ENCODE peak calls at places on chromosomes 6 and 20, in nine cellular contexts. C is WTC11; Z is breast epithelium; J is AG08396; Q is GDM1; Y is NCI-H187 treated with DMSO at 0.1 percent for 48 hours; H is GM13976; W is CD4-positive, alpha-beta memory T cell; F is iPS-NIHi11. A is an unnamed sample.

GRCh38 chr20:35611482-35611881 is 4.1 kb upstream of the SPAG4 start:
- DNase-seq in W (no peak), Z (no peak), Y (no peak), Q (no peak), H (peak; percentile 83), C (no peak), J (no peak), F (no peak), A (no peak)

GRCh38 chr6:1606533-1607235 is 3.0 kb upstream of the FOXC1 start:
- DNase-seq in C (peak; percentile 75), Q (no peak), F (peak; percentile 55), Y (no peak), W (no peak), J (no peak), Z (no peak), H (no peak), A (no peak)

GRCh38 chr6:105740946-105741605 is 338.2 kb upstream of the PREP start:
- DNase-seq in Q (no peak), C (no peak), J (no peak), F (no peak), Z (no peak), H (no peak), Y (no peak), W (no peak), A (no peak)

GRCh38 chr6:114008331-114008730 is 37.4 kb upstream of the HDAC2 start:
- DNase-seq in W (no peak), Y (no peak), J (no peak), Q (no peak), C (no peak), F (no peak), Z (no peak), H (no peak), A (no peak)

GRCh38 chr6:20564269-20564668 is 30.0 kb downstream of the CDKAL1 start:
- DNase-seq in C (no peak), H (peak; percentile 36), W (peak; percentile 25), Y (no peak), J (peak; percentile 9), F (no peak), Z (no peak), Q (no peak), A (peak; percentile 11)

GRCh38 chr20:49323622-49324238 is 45.9 kb upstream of the ZNFX1 start:
- DNase-seq in W (peak; percentile 60), J (peak; percentile 76), Q (peak; percentile 85), Z (no peak), F (no peak), H (peak; percentile 47), C (no peak), Y (no peak), A (no peak)

GRCh38 chr6:301526-301925 is 9.2 kb downstream of the DUSP22 start:
- DNase-seq in W (no peak), Y (no peak), Q (no peak), H (no peak), F (no peak), J (no peak), C (no peak), Z (no peak), A (no peak)

GRCh38 chr20:50294164-50295088 is 103.8 kb downstream of the CEBPB start:
- DNase-seq in Q (no peak), C (no peak), Z (no peak), Y (no peak), J (no peak), F (peak; percentile 51), H (no peak), W (no peak), A (no peak)

GRCh38 chr6:165649152-165649551 is 13.9 kb downstream of the PDE10A start:
- DNase-seq in F (no peak), Y (no peak), W (no peak), J (no peak), Z (no peak), H (no peak), Q (no peak), C (no peak), A (no peak)

GRCh38 chr6:79946242-79946641 is 1.1 kb downstream of the ELOVL4 start:
- DNase-seq in Z (no peak), Y (no peak), C (peak; percentile 28), W (peak; percentile 43), J (peak; percentile 14), H (peak; percentile 26), F (peak; percentile 46), Q (no peak), A (no peak)

GRCh38 chr6:24444588-24444987 is 41.9 kb downstream of the MRS2 start:
- DNase-seq in Y (no peak), Q (no peak), C (no peak), W (no peak), J (no peak), F (no peak), H (no peak), Z (no peak), A (no peak)

GRCh38 chr6:168109171-168109570 is 30.2 kb upstream of the FRMD1 start:
- DNase-seq in Z (no peak), F (no peak), C (no peak), Y (peak; percentile 71), W (no peak), Q (no peak), H (no peak), J (no peak), A (no peak)

GRCh38 chr6:21785162-21785561 is 191.6 kb downstream of the SOX4 start:
- DNase-seq in W (no peak), H (no peak), J (no peak), F (no peak), Q (no peak), Z (no peak), C (no peak), Y (no peak), A (no peak)

GRCh38 chr20:21981179-21981578 is 275.7 kb downstream of the PAX1 start:
- DNase-seq in C (no peak), H (no peak), F (no peak), Y (no peak), Z (no peak), J (no peak), W (no peak), Q (no peak), A (no peak)

GRCh38 chr20:19137641-19138040 is 74.8 kb upstream of the SLC24A3 start:
- DNase-seq in C (no peak), Z (no peak), J (no peak), H (no peak), F (no peak), Q (no peak), Y (peak; percentile 35), W (no peak), A (no peak)

GRCh38 chr6:6900566-6901204 is 207.1 kb upstream of the RREB1 start:
- DNase-seq in J (no peak), W (no peak), H (no peak), Q (peak; percentile 24), F (no peak), C (no peak), Z (no peak), Y (no peak), A (no peak)

GRCh38 chr6:568085-568484 is 88.8 kb downstream of the HUS1B start:
- DNase-seq in H (no peak), Z (no peak), F (no peak), J (no peak), Y (no peak), Q (no peak), W (no peak), C (no peak), A (no peak)

GRCh38 chr6:110180228-110181008 is at the start of gene CDC40:
- DNase-seq in H (peak; percentile 61), Q (peak; percentile 57), Z (peak; percentile 28), F (peak; percentile 62), C (peak; percentile 48), J (peak; percentile 49), Y (no peak), W (no peak), A (no peak)

GRCh38 chr20:35558981-35559693 is 17.3 kb downstream of the ERGIC3 start:
- DNase-seq in Z (no peak), F (no peak), C (no peak), J (no peak), Q (no peak), H (no peak), Y (no peak), W (no peak), A (no peak)

GRCh38 chr6:131982740-131983259 is 31.6 kb upstream of the CCN2 start:
- DNase-seq in Q (no peak), W (no peak), F (no peak), H (no peak), C (no peak), J (peak; percentile 45), Z (no peak), Y (no peak), A (no peak)

GRCh38 chr6:109793793-109794192 is 102.7 kb downstream of the FIG4 start:
- DNase-seq in Q (no peak), Z (no peak), F (peak; percentile 28), C (no peak), W (no peak), H (no peak), J (peak; percentile 72), Y (no peak), A (no peak)

GRCh38 chr6:108564178-108564577 is 3.5 kb downstream of the FOXO3 start:
- DNase-seq in Y (no peak), F (no peak), Z (no peak), C (no peak), J (peak; percentile 68), W (no peak), Q (no peak), H (no peak), A (no peak)

GRCh38 chr20:63226020-63226943 is 9.4 kb upstream of the BIRC7 start:
- DNase-seq in Y (no peak), Z (no peak), J (no peak), C (no peak), W (no peak), H (no peak), F (no peak), Q (no peak), A (no peak)

GRCh38 chr20:44582321-44583025 is at the start of gene PKIG:
- DNase-seq in F (peak; percentile 46), C (no peak), Z (no peak), W (no peak), Y (no peak), H (no peak), J (peak; percentile 57), Q (no peak), A (no peak)

GRCh38 chr20:9363673-9364072 is 150.7 kb upstream of the LAMP5 start:
- DNase-seq in J (no peak), Z (no peak), C (no peak), Q (no peak), Y (no peak), H (no peak), F (no peak), W (no peak), A (no peak)

GRCh38 chr6:155850408-155850841 is 394.8 kb upstream of the NOX3 start:
- DNase-seq in J (peak; percentile 19), Y (no peak), Z (no peak), F (no peak), H (no peak), W (no peak), C (no peak), Q (no peak), A (no peak)

GRCh38 chr6:37517411-37517812 is 17.7 kb upstream of the CCDC167 start:
- DNase-seq in W (peak; percentile 89), F (no peak), C (no peak), Y (no peak), H (no peak), Z (peak; percentile 57), J (no peak), Q (peak; percentile 41), A (no peak)

GRCh38 chr6:25292384-25292783 is 13.2 kb downstream of the CARMIL1 start:
- DNase-seq in H (no peak), Y (no peak), Z (no peak), C (no peak), Q (no peak), F (no peak), W (no peak), J (no peak), A (no peak)

GRCh38 chr6:3575701-3576100 is 118.9 kb upstream of the SLC22A23 start:
- DNase-seq in Z (no peak), W (no peak), C (no peak), J (no peak), Q (no peak), Y (no peak), F (no peak), H (no peak), A (no peak)

GRCh38 chr6:105872244-105872643 is 213.9 kb upstream of the PRDM1 start:
- DNase-seq in W (no peak), F (no peak), Y (no peak), C (no peak), Z (no peak), H (no peak), J (no peak), Q (no peak), A (no peak)

GRCh38 chr6:90559931-90560330 is 26.9 kb downstream of the MAP3K7 start:
- DNase-seq in Q (no peak), W (no peak), Y (no peak), H (no peak), Z (no peak), F (no peak), C (no peak), J (no peak), A (no peak)